ENCODE peak calls at places on chromosome 10, in eight cellular contexts. C is AML-193; D is right cardiac atrium; O is heart left ventricle; B is H7; S is CD8-positive, alpha-beta T cell; Z is activated CD4-positive, alpha-beta T cell treated with anti-CD3 and anti-CD28 coated beads, Interleukin-2, amount 50 U/mL, for 4 hours; X is stimulated activated naive CD8-positive, alpha-beta T cell treated with anti-CD3 and anti-CD28 coated beads, Interleukin-15, Interleukin-2, amounts not matched to agents 100 U/mL and 50 U/mL, for 24 hours. M is an unnamed sample.

GRCh38 chr10:124883510-124884321 is 58.2 kb upstream of the ZRANB1 start:
- DNase-seq in Z (no peak), B (no peak), C (no peak), X (no peak), O (no peak), D (no peak), S (no peak), M (no peak)

GRCh38 chr10:78171633-78172032 is 138.0 kb downstream of the RPS24 start:
- DNase-seq in O (no peak), X (no peak), D (no peak), C (no peak), Z (no peak), B (peak; percentile 77), S (no peak), M (no peak)

GRCh38 chr10:84784749-84785148 is 456.4 kb downstream of the CCSER2 start:
- DNase-seq in Z (no peak), B (no peak), D (no peak), O (no peak), C (no peak), S (no peak), X (no peak), M (no peak)

GRCh38 chr10:111151595-111151994 is 74.8 kb downstream of the ADRA2A start:
- DNase-seq in Z (no peak), C (no peak), S (no peak), X (no peak), B (no peak), O (no peak), D (no peak), M (no peak)

GRCh38 chr10:62594093-62594520 is 210.4 kb upstream of the ADO start:
- DNase-seq in S (peak; percentile 32), Z (peak; percentile 41), X (peak; percentile 66), C (peak; percentile 52), D (peak; percentile 60), O (peak; percentile 79), B (peak; percentile 66), M (peak; percentile 66)

GRCh38 chr10:52956861-52957260 is 184.3 kb upstream of the MBL2 start:
- DNase-seq in O (no peak), X (no peak), B (no peak), Z (no peak), C (no peak), S (no peak), D (no peak), M (no peak)

GRCh38 chr10:6074489-6075301 is 12.5 kb upstream of the IL2RA start:
- DNase-seq in X (no peak), Z (no peak), S (no peak), D (no peak), C (no peak), O (no peak), B (no peak), M (no peak)

GRCh38 chr10:102163342-102163989 is 11.3 kb downstream of the NOLC1 start:
- DNase-seq in S (no peak), O (no peak), Z (no peak), C (no peak), D (no peak), X (no peak), B (no peak), M (no peak)

GRCh38 chr10:85786401-85786899 is 580.1 kb downstream of the GRID1 start:
- DNase-seq in D (no peak), S (no peak), Z (no peak), B (peak; percentile 54), X (no peak), C (no peak), O (no peak), M (no peak)

GRCh38 chr10:70442332-70442988 is 979 bp upstream of the NODAL start:
- DNase-seq in D (no peak), X (no peak), O (no peak), B (peak; percentile 81), C (no peak), Z (no peak), S (no peak), M (no peak)

GRCh38 chr10:79313911-79314439 is 33.3 kb upstream of the PPIF start:
- DNase-seq in D (peak; percentile 14), C (no peak), B (peak; percentile 54), Z (no peak), X (no peak), O (no peak), S (no peak), M (no peak)

GRCh38 chr10:100808851-100809250 is 63.5 kb downstream of the PAX2 start:
- DNase-seq in O (no peak), X (no peak), C (no peak), S (no peak), Z (no peak), D (no peak), B (peak; percentile 25), M (no peak)

M was measured in stomach.